ENCODE peak calls at places on chromosomes 16 and 17, in four cellular contexts. G is pons, W is fibroblast of gingiva, Q is sciatic nerve. Y is an unnamed sample.

GRCh38 chr17:40922239-40922638 is 15.2 kb downstream of the KRT23 start:
- DNase-seq in G (peak), Q (peak), W (peak), Y (peak)

GRCh38 chr17:19554393-19554792 is 20.7 kb downstream of the SLC47A1 start:
- DNase-seq in W (no peak), Q (no peak), G (no peak), Y (peak)

GRCh38 chr17:12686486-12686885 is 20.8 kb downstream of the MYOCD start:
- DNase-seq in W (no peak), Q (no peak), G (no peak), Y (no peak)

GRCh38 chr17:60610481-60610880 is 10.5 kb downstream of the PPM1D start:
- DNase-seq in G (no peak), W (no peak), Q (no peak), Y (peak)

GRCh38 chr16:10324210-10324609 is 61.7 kb upstream of the ATF7IP2 start:
- DNase-seq in G (no peak), Q (no peak), W (no peak), Y (no peak)

GRCh38 chr16:23836404-23837291 is 865 bp downstream of the PRKCB start:
- DNase-seq in Q (peak), W (no peak), G (no peak), Y (no peak)

GRCh38 chr17:68378202-68379149 is 78.8 kb downstream of the WIPI1 start:
- DNase-seq in Q (peak), G (peak), W (peak), Y (peak)

GRCh38 chr16:48218473-48218872 is 25.6 kb upstream of the LONP2 start:
- DNase-seq in G (no peak), Q (no peak), W (no peak), Y (no peak)

GRCh38 chr16:87442581-87442966 is 50.2 kb downstream of the ZCCHC14 start:
- DNase-seq in G (no peak), Q (no peak), W (no peak), Y (no peak)

GRCh38 chr16:75264999-75265910 is 13.8 kb upstream of the BCAR1 start:
- DNase-seq in Q (peak), G (no peak), W (no peak), Y (no peak)

GRCh38 chr16:732936-733335 is 6.0 kb downstream of the HAGHL start:
- DNase-seq in Q (peak), G (no peak), W (no peak), Y (peak)

GRCh38 chr17:8122923-8123694 is 797 bp downstream of the HES7 start:
- DNase-seq in G (no peak), Q (peak), W (no peak), Y (peak)

GRCh38 chr16:88461291-88462269 is 8.5 kb downstream of the ZFPM1 start:
- DNase-seq in Q (no peak), G (no peak), W (no peak), Y (peak)

GRCh38 chr17:57530508-57530907 is 214.6 kb downstream of the CCDC182 start:
- DNase-seq in W (no peak), Q (no peak), G (no peak), Y (peak)

Y was measured in EH.